ENCODE peak calls at places on chromosomes 5 and 9, in eight cellular contexts. O, N, H, C, T, B, M and W are unnamed samples.

GRCh38 chr5:172377438-172377837 is 76.9 kb downstream of the SH3PXD2B start:
- DNase-seq in O (no peak), M (no peak), T (no peak), H (no peak), B (no peak), N (no peak), C (no peak), W (no peak)

GRCh38 chr5:34005211-34005610 is 2.6 kb downstream of the AMACR start:
- DNase-seq in M (no peak), T (no peak), C (no peak), N (no peak), H (no peak), O (no peak), B (no peak), W (no peak)

GRCh38 chr9:22238809-22239684 is 207.6 kb upstream of the DMRTA1 start:
- DNase-seq in T (peak; percentile 74), O (no peak), B (peak; percentile 77), M (peak; percentile 70), C (peak; percentile 84), H (no peak), N (no peak), W (no peak)

GRCh38 chr5:82794876-82795275 is 282.3 kb downstream of the TMEM167A start:
- DNase-seq in O (no peak), B (peak; percentile 32), C (no peak), H (no peak), M (no peak), T (no peak), N (no peak), W (no peak)

GRCh38 chr5:62371409-62371808 is 32.3 kb downstream of the DIMT1 start:
- DNase-seq in B (peak; percentile 25), C (no peak), M (no peak), T (no peak), O (no peak), N (no peak), H (no peak), W (no peak)

GRCh38 chr5:133220851-133221674 is 169.2 kb downstream of the HSPA4 start:
- DNase-seq in T (peak; percentile 77), H (no peak), B (no peak), C (no peak), O (no peak), M (peak; percentile 35), N (no peak), W (no peak)

GRCh38 chr5:14662721-14663120 is 1.8 kb upstream of the OTULIN start:
- DNase-seq in B (no peak), C (no peak), H (no peak), T (no peak), N (no peak), O (no peak), M (no peak), W (no peak)

GRCh38 chr9:137734181-137734580 is 115.4 kb downstream of the EHMT1 start:
- DNase-seq in N (no peak), B (no peak), M (no peak), C (no peak), O (no peak), T (no peak), H (no peak), W (no peak)

GRCh38 chr5:23473915-23474679 is 33.3 kb upstream of the PRDM9 start:
- DNase-seq in T (no peak), O (no peak), C (no peak), H (no peak), N (no peak), B (no peak), M (no peak), W (no peak)

GRCh38 chr5:168969341-168969863 is 331.5 kb downstream of the SLIT3 start:
- DNase-seq in B (no peak), C (no peak), M (no peak), O (no peak), T (no peak), H (no peak), N (no peak), W (no peak)

GRCh38 chr5:15008911-15009310 is 137.3 kb upstream of the ANKH start:
- DNase-seq in T (no peak), O (no peak), M (peak; percentile 66), C (no peak), B (no peak), H (no peak), N (no peak), W (no peak)

GRCh38 chr5:142686210-142686734 is 382 bp upstream of the FGF1 start:
- DNase-seq in T (no peak), C (peak; percentile 93), H (no peak), M (no peak), B (no peak), N (no peak), O (no peak), W (no peak)

GRCh38 chr9:118529210-118529609 is 825.0 kb downstream of the TLR4 start:
- DNase-seq in B (peak; percentile 66), T (no peak), O (no peak), N (no peak), H (no peak), C (peak; percentile 8), M (peak; percentile 4), W (no peak)

GRCh38 chr5:76947064-76947463 is 5.8 kb upstream of the CRHBP start:
- DNase-seq in B (no peak), T (no peak), C (no peak), O (no peak), H (no peak), M (no peak), N (no peak), W (no peak)

GRCh38 chr5:31626156-31626555 is 12.8 kb upstream of the PDZD2 start:
- DNase-seq in N (no peak), T (no peak), O (no peak), H (no peak), B (no peak), C (no peak), M (no peak), W (no peak)

GRCh38 chr9:130549093-130549735 is 30.2 kb upstream of the FUBP3 start:
- DNase-seq in T (no peak), C (peak; percentile 64), N (no peak), M (no peak), B (no peak), O (no peak), H (no peak), W (no peak)

GRCh38 chr5:132489871-132490483 is 596 bp downstream of the IRF1 start:
- DNase-seq in C (no peak), O (peak; percentile 53), H (peak; percentile 87), M (peak; percentile 57), T (peak; percentile 45), N (no peak), B (peak; percentile 80), W (peak; percentile 65)

GRCh38 chr5:107578051-107578635 is 92.6 kb downstream of the EFNA5 start:
- DNase-seq in H (no peak), B (peak; percentile 20), O (no peak), T (no peak), M (no peak), N (no peak), C (no peak), W (no peak)

GRCh38 chr5:107576155-107576554 is 94.6 kb downstream of the EFNA5 start:
- DNase-seq in B (no peak), N (no peak), O (no peak), T (no peak), H (no peak), C (no peak), M (no peak), W (no peak)

GRCh38 chr5:107576736-107577440 is 93.8 kb downstream of the EFNA5 start:
- DNase-seq in O (no peak), B (no peak), H (no peak), T (no peak), C (no peak), N (no peak), M (peak; percentile 50), W (no peak)

GRCh38 chr5:107580902-107581823 is 89.6 kb downstream of the EFNA5 start:
- DNase-seq in H (no peak), T (peak; percentile 47), N (no peak), M (peak; percentile 79), O (no peak), C (no peak), B (peak; percentile 40), W (no peak)

DNA sequence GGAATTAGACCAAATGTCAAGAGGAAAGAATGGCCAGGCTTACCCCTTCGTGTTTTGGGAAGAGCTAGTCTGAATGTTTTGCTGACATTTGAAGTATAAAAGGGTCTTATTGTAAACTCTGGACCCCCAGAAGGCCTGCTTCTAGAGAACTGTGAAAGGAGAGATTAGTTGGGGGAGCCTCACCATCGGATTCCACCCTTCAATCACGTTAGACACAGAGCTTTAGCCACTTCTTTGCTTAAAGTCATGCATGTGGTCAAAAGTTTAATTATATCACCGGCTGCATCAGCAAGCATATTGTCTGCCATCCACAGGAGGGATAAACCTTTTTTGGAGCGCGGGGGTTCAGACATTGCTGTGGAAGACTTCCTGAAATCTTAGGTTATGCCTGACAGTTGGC is 93.2 kb downstream of the EFNA5 start:
- DNase-seq in M (no peak), H (no peak), C (no peak), T (no peak), B (no peak), O (no peak), N (no peak), W (no peak)
- H3K27ac ChIP-seq in M (no peak overlapping the region), H (no peak overlapping the region), C (no peak overlapping the region), T (no peak overlapping the region), B (no peak overlapping the region), O (no peak overlapping the region), N (peak overlapping the region; percentile 59), W (peak overlapping the region; percentile 85)

GRCh38 chr5:135243194-135244191 is 155.5 kb downstream of the MACROH2A1 start:
- DNase-seq in B (no peak), H (peak; percentile 49), M (peak; percentile 61), T (peak; percentile 62), C (no peak), O (no peak), N (no peak), W (peak; percentile 59)
- H3K4me1 ChIP-seq in B (peaks cover 52% of the 10 kb centered on the region), H (peaks cover 13% of the 10 kb centered on the region), M (peaks cover 19% of the 10 kb centered on the region), T (peaks cover 50% of the 10 kb centered on the region), C (peaks cover 13% of the 10 kb centered on the region), O (no peaks in the 10 kb centered on the region), N (peaks cover 72% of the 10 kb centered on the region), W (peaks cover 51% of the 10 kb centered on the region)

DNA sequence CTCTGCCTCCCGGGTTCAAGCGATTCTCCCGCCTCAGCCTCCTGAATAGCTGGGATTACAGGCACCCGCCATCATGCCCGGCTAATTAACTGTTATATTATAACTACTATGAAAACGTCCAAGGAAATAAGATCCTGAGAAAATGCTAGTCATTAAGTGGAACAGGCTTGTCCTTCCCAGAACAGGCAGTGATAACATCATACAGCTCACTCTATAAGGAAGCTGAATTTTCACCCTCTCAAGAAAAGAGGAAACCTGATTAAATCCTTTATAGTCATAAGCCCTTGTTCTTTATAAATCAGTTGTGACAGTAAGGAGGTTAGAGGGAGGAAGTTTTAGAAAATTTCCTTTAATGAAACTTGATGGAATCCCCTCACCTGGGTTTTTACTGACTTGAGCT is 163.9 kb upstream of the CLINT1 start:
- DNase-seq in M (no peak), T (no peak), O (no peak), B (no peak), C (no peak), H (no peak), N (no peak), W (no peak)
- H3K27ac ChIP-seq in M (no peak overlapping the region), T (no peak overlapping the region), O (no peak overlapping the region), B (no peak overlapping the region), C (no peak overlapping the region), H (no peak overlapping the region), N (no peak overlapping the region), W (peak overlapping the region; percentile 6)

DNA sequence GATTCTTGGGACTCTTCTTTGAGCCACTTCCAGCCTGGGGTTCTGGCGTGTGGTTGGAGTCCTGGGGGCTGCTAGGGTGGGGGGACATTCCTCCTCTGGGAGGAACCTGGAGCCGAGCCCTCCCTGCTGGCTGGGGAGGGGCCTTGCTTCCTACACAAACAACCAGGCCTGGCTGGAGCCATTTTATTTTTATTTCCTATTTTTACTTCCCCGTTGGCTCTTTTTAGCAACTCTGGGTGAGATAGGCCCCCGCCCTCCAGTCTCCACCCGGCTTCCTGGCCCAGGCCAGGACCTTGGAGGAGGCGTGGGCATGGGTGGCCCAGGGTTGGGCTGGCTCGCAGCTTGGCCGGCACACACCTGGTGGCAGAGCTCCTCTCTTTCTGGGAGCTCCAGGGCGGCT is 15.1 kb downstream of the RXRA start:
- DNase-seq in B (no peak), M (no peak), H (peak; percentile 69), N (no peak), O (no peak), T (no peak), C (no peak), W (no peak)
- H3K4me1 ChIP-seq in B (no peaks in the 10 kb centered on the region), M (peaks cover 14% of the 10 kb centered on the region), H (peaks cover 99% of the 10 kb centered on the region), N (peaks cover 83% of the 10 kb centered on the region), O (peaks cover 5% of the 10 kb centered on the region), T (no peaks in the 10 kb centered on the region), C (no peaks in the 10 kb centered on the region), W (peaks cover 4% of the 10 kb centered on the region)